ENCODE peak calls at places on chromosome 15, in seven cellular contexts. S is suprapubic skin, J is endothelial cell, A is cardiac muscle cell, E is A549, P is astrocyte of the spinal cord, B is lower lobe of right lung. Q is an unnamed sample.

GRCh38 chr15:45743309-45744041 is 108.6 kb downstream of the SQOR start:
- DNase-seq in J (no peak), E (no peak), B (no peak), P (no peak), A (no peak), S (no peak), Q (no peak)

GRCh38 chr15:75606711-75607684 is 18.5 kb downstream of the SNUPN start:
- DNase-seq in B (no peak), E (no peak), J (no peak), S (no peak), A (no peak), P (peak; percentile 67), Q (peak; percentile 78)

GRCh38 chr15:78216276-78217229 is 17.8 kb downstream of the ACSBG1 start:
- DNase-seq in E (peak; percentile 53), B (peak; percentile 61), P (no peak), S (no peak), J (no peak), A (peak; percentile 18), Q (no peak)

GRCh38 chr15:53982281-53982680 is 4.0 kb downstream of the UNC13C start:
- DNase-seq in P (no peak), E (no peak), J (no peak), B (no peak), A (no peak), S (no peak), Q (no peak)

GRCh38 chr15:90911906-90912769 is 9.0 kb downstream of the MAN2A2 start:
- DNase-seq in J (no peak), S (no peak), B (peak; percentile 45), P (no peak), A (no peak), E (no peak), Q (peak; percentile 79)

GRCh38 chr15:97082835-97083234 is 752.3 kb downstream of the NR2F2 start:
- DNase-seq in J (no peak), B (no peak), A (no peak), E (no peak), S (no peak), P (no peak), Q (no peak)

GRCh38 chr15:88658972-88659931 is 20.4 kb downstream of the ISG20 start:
- DNase-seq in P (peak; percentile 65), J (no peak), A (peak; percentile 79), B (no peak), S (peak; percentile 76), E (no peak), Q (peak; percentile 97)

GRCh38 chr15:67024998-67025368 is 40.4 kb upstream of the SMAD3 start:
- DNase-seq in S (no peak), B (no peak), E (no peak), P (no peak), J (no peak), A (no peak), Q (no peak)

GRCh38 chr15:85142324-85142723 is 160.7 kb downstream of the PDE8A start:
- DNase-seq in S (no peak), A (peak; percentile 45), P (peak; percentile 58), B (no peak), E (no peak), J (no peak), Q (peak; percentile 67)

GRCh38 chr15:29682781-29683180 is 139.5 kb downstream of the TJP1 start:
- DNase-seq in A (no peak), P (peak; percentile 33), J (no peak), S (no peak), B (no peak), E (no peak), Q (peak; percentile 88)

GRCh38 chr15:87591521-87591920 is 665.0 kb downstream of the NTRK3 start:
- DNase-seq in A (no peak), B (no peak), P (no peak), S (no peak), E (no peak), J (no peak), Q (no peak)

GRCh38 chr15:81914734-81915234 is 131.0 kb downstream of the MEX3B start:
- DNase-seq in P (no peak), E (no peak), B (no peak), A (peak; percentile 4), J (no peak), S (no peak), Q (no peak)

GRCh38 chr15:70251246-70251990 is 153.7 kb upstream of the TLE3 start:
- DNase-seq in J (no peak), A (no peak), E (no peak), S (no peak), P (no peak), B (no peak), Q (peak; percentile 42)

GRCh38 chr15:28979208-28979891 is 93.6 kb downstream of the APBA2 start:
- DNase-seq in J (no peak), A (no peak), E (no peak), B (no peak), S (no peak), P (no peak), Q (no peak)

GRCh38 chr15:96343529-96344072 is 13.1 kb downstream of the NR2F2 start:
- DNase-seq in A (no peak), E (no peak), P (peak; percentile 33), B (no peak), S (no peak), J (no peak), Q (no peak)

GRCh38 chr15:60901647-60902046 is 327.5 kb downstream of the RORA start:
- DNase-seq in S (no peak), E (no peak), A (no peak), B (no peak), P (no peak), J (no peak), Q (no peak)

GRCh38 chr15:60899322-60899966 is 329.7 kb downstream of the RORA start:
- DNase-seq in S (no peak), A (no peak), E (no peak), P (no peak), J (no peak), B (no peak), Q (no peak)

GRCh38 chr15:60903221-60903620 is 325.9 kb downstream of the RORA start:
- DNase-seq in S (no peak), P (no peak), E (no peak), J (no peak), A (no peak), B (no peak), Q (no peak)

GRCh38 chr15:60899967-60900356 is 329.1 kb downstream of the RORA start:
- DNase-seq in A (no peak), S (no peak), J (no peak), E (no peak), P (no peak), B (no peak), Q (no peak)

DNA sequence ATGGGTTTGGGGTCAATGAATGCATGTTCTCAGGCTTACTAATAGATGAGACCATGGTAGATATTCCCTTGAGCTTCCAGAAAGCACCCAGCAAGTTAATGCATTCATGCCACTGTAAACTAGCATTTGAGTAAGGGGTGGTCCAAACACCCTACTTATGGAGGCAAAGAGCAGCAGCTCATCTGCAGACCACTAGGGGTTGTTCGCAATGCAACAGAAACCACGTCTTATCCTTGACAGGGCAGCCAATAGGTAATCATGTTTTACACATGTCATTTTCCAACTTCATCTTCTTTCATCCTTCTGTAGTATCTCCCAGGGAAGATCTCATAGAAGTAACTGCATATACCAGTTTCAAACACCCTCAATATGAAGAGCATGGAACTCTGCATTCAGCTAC is 330.2 kb downstream of the RORA start:
- DNase-seq in S (no peak), P (no peak), A (no peak), J (no peak), E (no peak), B (no peak), Q (no peak)
- TF ChIP-seq CTCF in S (no peak), P (no peak), A (no peak), J (no peak), E (no peak), B (no peak), Q (no peak)

GRCh38 chr15:99963096-99963825 is 230.0 kb upstream of the LYSMD4 start:
- DNase-seq in E (no peak), S (peak; percentile 41), B (no peak), P (no peak), A (peak; percentile 74), J (no peak), Q (no peak)

GRCh38 chr15:99962006-99962561 is 228.8 kb upstream of the LYSMD4 start:
- DNase-seq in J (no peak), S (peak; percentile 73), A (no peak), E (no peak), P (no peak), B (no peak), Q (no peak)

GRCh38 chr15:99966815-99967214 is 233.6 kb upstream of the LYSMD4 start:
- DNase-seq in A (no peak), P (no peak), B (no peak), J (no peak), S (no peak), E (no peak), Q (peak; percentile 9)

GRCh38 chr15:99965376-99965775 is 232.1 kb upstream of the LYSMD4 start:
- DNase-seq in S (peak; percentile 28), A (no peak), B (no peak), P (no peak), E (no peak), J (no peak), Q (no peak)

GRCh38 chr15:99963976-99964375 is 230.7 kb upstream of the LYSMD4 start:
- DNase-seq in S (peak; percentile 44), A (no peak), E (no peak), B (no peak), P (no peak), J (no peak), Q (no peak)
- TF ChIP-seq CTCF in S (no peak), A (no peak), E (no peak), B (no peak), P (no peak), J (no peak), Q (no peak)

DNA sequence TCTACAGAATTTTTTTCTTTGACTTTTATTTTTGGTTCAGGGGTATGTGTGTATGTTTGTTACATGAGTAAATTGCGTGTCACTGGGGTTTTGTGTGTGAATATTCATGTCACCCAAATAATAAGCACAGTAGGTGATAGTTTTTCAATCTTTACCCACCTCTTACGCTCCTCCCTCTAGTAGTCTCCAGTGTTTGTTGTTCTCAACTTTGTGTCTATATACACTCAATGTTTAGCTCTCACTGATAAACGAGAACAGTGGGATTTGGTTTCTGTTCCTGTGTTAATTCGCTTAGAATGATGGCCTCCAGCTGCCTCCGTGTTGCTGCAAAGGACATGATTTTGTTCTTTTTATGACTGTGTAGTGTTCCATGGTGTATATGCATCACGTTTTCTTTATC is 54.4 kb downstream of the MEF2A start:
- DNase-seq in P (no peak), J (no peak), B (no peak), S (no peak), E (no peak), A (no peak), Q (no peak)
- TF ChIP-seq CTCF in P (no peak), J (no peak), B (no peak), S (no peak), E (no peak), A (no peak), Q (no peak)

DNA sequence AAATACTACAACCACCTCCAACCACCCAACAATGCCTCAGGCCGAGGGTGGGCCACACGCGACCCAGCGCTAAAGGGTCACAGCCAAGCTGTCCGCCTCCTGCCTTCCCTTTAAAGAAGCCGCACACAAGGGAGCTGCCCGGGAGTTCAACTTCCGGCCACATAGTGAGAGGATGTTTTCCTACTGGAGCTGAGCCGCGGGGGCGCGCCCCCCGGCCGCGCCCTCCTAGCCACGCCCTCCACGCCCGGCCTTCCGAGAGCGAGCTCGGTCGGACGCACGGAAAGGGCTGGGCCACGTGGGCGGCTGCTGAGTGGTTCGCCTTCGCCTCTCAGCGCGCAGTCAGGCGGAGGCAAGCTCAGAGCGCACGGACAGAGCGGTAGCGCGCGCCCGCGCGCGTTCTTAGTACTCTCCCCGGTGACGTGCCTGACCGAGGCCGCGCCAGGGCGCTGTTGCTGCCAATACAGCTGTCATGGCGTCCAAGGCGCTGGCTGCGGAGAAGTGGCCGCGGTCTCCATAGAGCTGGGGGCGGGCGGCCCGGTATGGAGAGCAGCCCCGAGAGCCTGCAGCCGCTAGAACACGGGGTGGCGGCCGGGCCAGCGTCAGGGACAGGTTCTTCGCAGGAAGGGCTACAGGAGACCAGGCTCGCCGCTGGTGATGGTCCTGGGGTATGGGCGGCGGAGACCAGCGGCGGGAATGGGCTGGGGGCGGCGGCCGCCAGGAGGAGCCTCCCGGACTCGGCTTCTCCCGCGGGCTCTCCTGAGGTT is at the start of gene MINDY2:
- DNase-seq in B (peak; percentile 100), J (peak; percentile 96), P (peak; percentile 100), E (peak; percentile 97), A (peak; percentile 100), S (peak; percentile 97), Q (peak; percentile 97)
- TF ChIP-seq CTCF in B (peak; percentile 47), J (no peak), P (no peak), E (peak; percentile 34), A (peak; percentile 26), S (no peak), Q (no peak)

Q was measured in osteoblast.